ENCODE peak calls at places on chromosomes 4 and X, in four cellular contexts. K is suprapubic skin, A is gastrocnemius medialis, C is GM12892. G is an unnamed sample.

GRCh38 chr4:74504212-74504611 is 59.3 kb downstream of the AREG start:
- DNase-seq in K (no peak), A (no peak), C (no peak), G (no peak)

GRCh38 chrX:123570011-123570590 is 162.8 kb downstream of the THOC2 start:
- DNase-seq in K (no peak), A (no peak), C (no peak), G (no peak)

GRCh38 chr4:10173039-10173753 is 56.6 kb upstream of the WDR1 start:
- DNase-seq in K (no peak), A (peak; percentile 70), C (no peak), G (no peak)

GRCh38 chrX:122440832-122441231 is 743.2 kb upstream of the GRIA3 start:
- DNase-seq in K (no peak), A (no peak), C (no peak), G (no peak)

GRCh38 chr4:8846046-8846720 is 25.5 kb downstream of the HMX1 start:
- DNase-seq in K (peak; percentile 35), A (no peak), C (peak; percentile 2), G (no peak)

GRCh38 chrX:3046253-3046909 is 5.1 kb downstream of the ARSF start:
- DNase-seq in K (no peak), A (no peak), C (no peak), G (no peak)

GRCh38 chr4:7485096-7485495 is 50.4 kb upstream of the PSAPL1 start:
- DNase-seq in K (no peak), A (no peak), C (no peak), G (no peak)

GRCh38 chr4:22345055-22345454 is 170.8 kb downstream of the ADGRA3 start:
- DNase-seq in K (no peak), A (no peak), C (no peak), G (no peak)

GRCh38 chr4:139825523-139826014 is 159.9 kb downstream of the MGST2 start:
- DNase-seq in K (no peak), A (no peak), C (no peak), G (no peak)

GRCh38 chrX:1323315-1323714 is 13.3 kb upstream of the IL3RA start:
- DNase-seq in K (no peak), A (no peak), C (peak; percentile 43), G (no peak)

GRCh38 chrX:39519213-39519544 is 578.6 kb downstream of the BCOR start:
- DNase-seq in K (no peak), A (no peak), C (no peak), G (no peak)

GRCh38 chrX:11239230-11239629 is 54.0 kb upstream of the AMELX start:
- DNase-seq in K (no peak), A (no peak), C (no peak), G (no peak)

GRCh38 chrX:140508958-140509357 is 4.1 kb upstream of the SOX3 start:
- DNase-seq in K (no peak), A (no peak), C (no peak), G (no peak)

GRCh38 chr4:108072300-108072699 is 82.6 kb downstream of the HADH start:
- DNase-seq in K (no peak), A (no peak), C (no peak), G (no peak)

GRCh38 chr4:1801286-1801958 is 8.3 kb downstream of the FGFR3 start:
- DNase-seq in K (no peak), A (no peak), C (no peak), G (no peak)

GRCh38 chr4:97367878-97368277 is 775.4 kb downstream of the STPG2 start:
- DNase-seq in K (no peak), A (no peak), C (no peak), G (no peak)

GRCh38 chrX:3599787-3600465 is 113.5 kb downstream of the PRKX start:
- DNase-seq in K (no peak), A (no peak), C (no peak), G (no peak)

GRCh38 chrX:136214551-136214950 is 36.6 kb downstream of the MAP7D3 start:
- DNase-seq in K (peak; percentile 61), A (no peak), C (no peak), G (peak; percentile 39)

GRCh38 chrX:78330540-78330939 is 3.1 kb upstream of the CYSLTR1 start:
- DNase-seq in K (no peak), A (no peak), C (no peak), G (no peak)

GRCh38 chr4:76882630-76883029 is 15.3 kb downstream of the SOWAHB start:
- DNase-seq in K (no peak), A (no peak), C (no peak), G (no peak)

GRCh38 chrX:71143508-71143907 is 1.1 kb upstream of the NLGN3 start:
- DNase-seq in K (no peak), A (peak; percentile 28), C (no peak), G (no peak)

GRCh38 chrX:15240414-15240813 is 29.5 kb downstream of the ASB9 start:
- DNase-seq in K (no peak), A (no peak), C (no peak), G (no peak)

GRCh38 chr4:69518102-69518501 is 22.4 kb upstream of the UGT2B4 start:
- DNase-seq in K (no peak), A (no peak), C (no peak), G (no peak)

GRCh38 chrX:136028383-136028984 is 43.2 kb downstream of the SLC9A6 start:
- DNase-seq in K (no peak), A (no peak), C (no peak), G (peak; percentile 7)

GRCh38 chrX:123237271-123237670 is 53.2 kb downstream of the GRIA3 start:
- DNase-seq in K (no peak), A (no peak), C (no peak), G (no peak)

GRCh38 chrX:252421-253291 is 28.5 kb upstream of the PLCXD1 start:
- DNase-seq in K (no peak), A (no peak), C (no peak), G (no peak)

GRCh38 chr4:38231626-38232025 is 271.4 kb downstream of the PTTG2 start:
- DNase-seq in K (no peak), A (no peak), C (no peak), G (no peak)

GRCh38 chrX:144732588-144732987 is 514.7 kb upstream of the SPANXN1 start:
- DNase-seq in K (no peak), A (no peak), C (no peak), G (peak; percentile 2)

GRCh38 chr4:157992038-157992706 is 180.7 kb downstream of the GASK1B start:
- DNase-seq in K (no peak), A (no peak), C (no peak), G (no peak)

GRCh38 chrX:115233497-115234219 is at the start of gene LRCH2:
- DNase-seq in K (peak; percentile 54), A (no peak), C (no peak), G (no peak)

GRCh38 chr4:72358483-72358882 is 210.5 kb downstream of the ADAMTS3 start:
- DNase-seq in K (no peak), A (no peak), C (no peak), G (no peak)

GRCh38 chr4:58723954-58724353 is 1613.8 kb upstream of the IGFBP7 start:
- DNase-seq in K (no peak), A (no peak), C (no peak), G (no peak)

GRCh38 chrX:112644713-112645112 is 35.0 kb downstream of the LHFPL1 start:
- DNase-seq in K (no peak), A (no peak), C (no peak), G (no peak)

GRCh38 chrX:100297732-100298131 is 112.3 kb downstream of the PCDH19 start:
- DNase-seq in K (no peak), A (no peak), C (no peak), G (no peak)

GRCh38 chr4:39750216-39750615 is 52.3 kb downstream of the UBE2K start:
- DNase-seq in K (no peak), A (no peak), C (no peak), G (no peak)
- TF ChIP-seq POLR2A in K (no peak), A (no peak), C (no peak), G (no peak)

DNA sequence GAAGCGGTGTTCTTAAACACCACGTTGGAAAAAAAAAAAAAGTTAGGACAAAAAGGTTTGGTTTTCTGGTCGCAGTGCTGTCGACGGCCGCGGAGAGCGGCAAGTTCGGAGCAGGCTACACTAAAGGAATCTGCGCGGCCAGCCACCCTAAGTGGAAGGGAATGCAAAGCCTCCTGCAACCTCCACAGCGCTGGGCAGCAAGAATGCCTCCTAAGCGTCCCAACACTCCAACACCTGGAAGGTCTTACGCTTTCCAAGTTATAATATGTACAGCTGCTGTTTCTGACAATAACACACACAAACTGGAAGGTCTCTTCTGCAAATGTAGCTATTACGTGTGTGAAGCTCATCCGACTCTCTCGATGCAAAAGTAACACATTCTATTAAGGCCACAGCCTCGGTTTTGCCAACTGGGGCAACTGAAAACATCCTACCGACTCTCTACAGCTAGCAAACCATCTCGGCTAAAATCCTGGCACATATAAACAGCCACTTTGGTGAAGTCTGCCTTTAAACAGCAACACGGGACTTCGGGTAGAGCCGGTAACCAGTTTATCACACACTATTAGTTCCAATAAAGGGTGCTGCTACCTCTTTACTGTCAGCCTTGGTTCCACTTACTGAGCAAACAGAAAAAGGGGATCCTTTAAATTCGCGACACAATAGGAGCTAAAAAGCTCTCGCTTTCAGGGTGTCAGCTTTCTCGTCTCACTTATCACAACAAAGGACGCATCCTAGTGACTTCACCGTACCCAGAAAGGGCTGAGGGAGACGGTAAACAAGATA is 900 bp downstream of the SMIM14 start:
- DNase-seq in K (no peak), A (peak; percentile 53), C (no peak), G (no peak)
- TF ChIP-seq POLR2A in K (no peak), A (no peak), C (no peak), G (no peak)

GRCh38 chr4:25376754-25377571 is at the start of gene ANAPC4:
- DNase-seq in K (peak; percentile 98), A (peak; percentile 91), C (peak; percentile 91), G (peak; percentile 74)
- TF ChIP-seq POLR2A in K (no peak), A (peak; percentile 56), C (peak; percentile 94), G (peak; percentile 85)

GRCh38 chrX:68748030-68748429 is 80.8 kb upstream of the EFNB1 start:
- DNase-seq in K (no peak), A (no peak), C (no peak), G (no peak)
- TF ChIP-seq POLR2A in K (no peak), A (no peak), C (no peak), G (no peak)

GRCh38 chrX:74535633-74536141 is 78.7 kb downstream of the RLIM start:
- DNase-seq in K (peak; percentile 76), A (peak; percentile 86), C (peak; percentile 35), G (peak; percentile 52)
- TF ChIP-seq POLR2A in K (no peak), A (peak; percentile 37), C (no peak), G (no peak)

DNA sequence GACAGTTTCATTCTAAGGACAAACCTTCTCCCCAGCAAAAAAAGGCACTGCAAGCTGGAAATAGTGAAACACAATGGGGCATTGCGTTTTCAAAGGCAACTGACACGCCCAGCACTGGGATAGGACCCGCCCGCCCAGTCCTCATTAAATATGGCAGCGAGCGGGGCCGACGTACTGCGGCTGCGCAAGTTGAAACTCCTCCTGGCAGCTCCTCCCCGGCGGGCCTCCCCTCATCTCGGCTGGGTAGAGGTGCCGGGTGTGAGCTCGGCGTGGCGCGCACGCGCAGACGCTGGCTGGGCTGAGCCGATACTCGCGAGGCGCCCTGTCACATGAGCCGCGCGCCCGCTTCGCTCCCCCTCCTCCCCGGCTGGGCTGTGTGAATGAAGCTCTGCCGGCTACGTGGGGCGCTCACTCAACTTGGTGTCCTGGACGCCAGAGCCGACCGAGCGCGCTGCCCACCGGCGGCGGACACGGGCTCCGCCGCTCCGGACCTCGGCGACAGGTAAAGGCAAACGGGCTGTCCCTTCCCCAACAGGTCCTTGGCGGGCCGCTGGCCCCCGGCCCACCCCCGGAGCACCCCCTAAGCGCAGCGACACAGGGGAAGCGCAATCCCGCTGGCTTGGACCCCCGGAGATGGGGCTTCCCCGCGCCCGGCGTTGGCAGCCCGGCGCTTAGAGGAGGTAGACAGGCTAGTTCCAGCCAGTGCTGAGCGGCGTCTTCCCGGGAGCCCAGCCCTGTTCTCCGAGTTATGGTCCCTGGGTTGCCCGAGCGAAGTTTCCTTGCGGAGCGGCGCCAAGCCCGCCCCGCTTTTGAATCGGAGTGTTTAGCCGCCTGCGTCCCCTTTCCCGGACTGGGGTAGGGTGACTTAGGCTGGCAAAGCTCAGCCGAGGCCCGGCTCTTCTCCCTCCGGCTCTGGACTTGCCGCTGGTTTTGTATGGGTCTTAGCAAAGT is at the start of gene CLCN5:
- DNase-seq in K (peak; percentile 96), A (peak; percentile 96), C (peak; percentile 71), G (peak; percentile 44)
- TF ChIP-seq POLR2A in K (no peak), A (peak; percentile 63), C (peak; percentile 34), G (peak; percentile 37)